ENCODE peak calls at places on chromosomes 6 and 20, in seven cellular contexts. D, T, E, M, J, Q and Z are unnamed samples.

GRCh38 chr20:1876217-1876921 is 18.8 kb upstream of the SIRPA start:
- DNase-seq in D (no peak), T (no peak), E (no peak), M (no peak), J (no peak), Q (no peak), Z (no peak)

GRCh38 chr20:61303217-61303616 is 51.2 kb downstream of the CDH4 start:
- DNase-seq in D (no peak), T (no peak), E (no peak), M (no peak), J (no peak), Q (no peak), Z (no peak)

GRCh38 chr20:6051505-6051904 is 2.4 kb downstream of the LRRN4 start:
- DNase-seq in D (peak), T (no peak), E (no peak), M (no peak), J (peak), Q (no peak), Z (no peak)

GRCh38 chr20:47688385-47689381 is 96.6 kb downstream of the SULF2 start:
- DNase-seq in D (no peak), T (no peak), E (no peak), M (no peak), J (peak), Q (no peak), Z (no peak)

GRCh38 chr6:43771858-43772570 is 2.0 kb downstream of the VEGFA start:
- DNase-seq in D (peak), T (no peak), E (peak), M (peak), J (no peak), Q (no peak), Z (peak)

GRCh38 chr6:136782021-136782770 is 10.1 kb downstream of the MAP3K5 start:
- DNase-seq in D (peak), T (no peak), E (peak), M (no peak), J (peak), Q (no peak), Z (no peak)

GRCh38 chr6:52643158-52643557 is 27.8 kb upstream of the TMEM14A start:
- DNase-seq in D (no peak), T (no peak), E (no peak), M (no peak), J (peak), Q (no peak), Z (no peak)

GRCh38 chr6:129672883-129673631 is 36.9 kb downstream of the ARHGAP18 start:
- DNase-seq in D (peak), T (peak), E (no peak), M (no peak), J (peak), Q (no peak), Z (peak)

GRCh38 chr6:160007118-160007517 is 38.2 kb downstream of the IGF2R start:
- DNase-seq in D (no peak), T (no peak), E (no peak), M (no peak), J (no peak), Q (no peak), Z (no peak)

GRCh38 chr6:14286144-14286543 is 168.6 kb downstream of the CD83 start:
- DNase-seq in D (no peak), T (no peak), E (no peak), M (no peak), J (peak), Q (no peak), Z (peak)

GRCh38 chr6:57267586-57268293 is 45.6 kb upstream of the RAB23 start:
- DNase-seq in D (peak), T (peak), E (peak), M (peak), J (peak), Q (no peak), Z (peak)

GRCh38 chr6:109696355-109696754 is 5.3 kb downstream of the FIG4 start:
- DNase-seq in D (no peak), T (no peak), E (no peak), M (no peak), J (no peak), Q (no peak), Z (no peak)